ENCODE peak calls at places on chromosomes 7 and 10, in eight cellular contexts. G is AG09309, Q is keratinocyte, M is left lung, N is glutamatergic neuron, K is foreskin keratinocyte, T is cardiac muscle cell, Y is hepatocyte. C is an unnamed sample.

GRCh38 chr7:39754326-39755120 is 131.2 kb downstream of the RALA start:
- DNase-seq in G (no peak), Q (no peak), M (peak; percentile 79), N (no peak), K (peak; percentile 52), T (no peak), Y (peak; percentile 52), C (no peak)

GRCh38 chr7:38940774-38941173 is 31.8 kb upstream of the VPS41 start:
- DNase-seq in G (no peak), Q (peak; percentile 9), M (no peak), N (no peak), K (peak; percentile 68), T (no peak), Y (no peak), C (no peak)

GRCh38 chr10:48414778-48415177 is 108.3 kb downstream of the MAPK8 start:
- DNase-seq in G (peak; percentile 23), Q (no peak), M (no peak), N (no peak), K (peak; percentile 53), T (no peak), Y (no peak), C (no peak)

GRCh38 chr7:129501760-129502707 is at the start of gene SMKR1:
- DNase-seq in G (no peak), Q (no peak), M (peak; percentile 94), N (peak; percentile 75), K (no peak), T (peak; percentile 73), Y (peak; percentile 76), C (peak; percentile 97)

GRCh38 chr10:26391701-26392695 is 46.1 kb upstream of the APBB1IP start:
- DNase-seq in G (no peak), Q (no peak), M (peak; percentile 88), N (peak; percentile 25), K (no peak), T (no peak), Y (no peak), C (peak; percentile 24)

GRCh38 chr7:151664268-151664667 is 144.6 kb upstream of the RHEB start:
- DNase-seq in G (no peak), Q (no peak), M (no peak), N (no peak), K (no peak), T (peak; percentile 23), Y (no peak), C (no peak)

GRCh38 chr7:138975343-138976104 is 5.7 kb downstream of the KIAA1549 start:
- DNase-seq in G (no peak), Q (no peak), M (no peak), N (peak; percentile 53), K (no peak), T (peak; percentile 42), Y (no peak), C (no peak)

GRCh38 chr10:106722524-106722923 is 442.0 kb downstream of the SORCS1 start:
- DNase-seq in G (no peak), Q (no peak), M (no peak), N (no peak), K (no peak), T (no peak), Y (peak; percentile 34), C (no peak)

GRCh38 chr10:11386044-11386443 is 225.4 kb downstream of the USP6NL start:
- DNase-seq in G (no peak), Q (no peak), M (no peak), N (no peak), K (no peak), T (no peak), Y (no peak), C (no peak)

GRCh38 chr7:12069757-12070156 is 141.3 kb upstream of the TMEM106B start:
- DNase-seq in G (no peak), Q (no peak), M (no peak), N (no peak), K (no peak), T (no peak), Y (no peak), C (no peak)
- TF ChIP-seq CTCF in G (no peak), Q (no peak), M (no peak), N (no peak), K (peak; percentile 19), T (no peak), Y (no peak), C (no peak)

DNA sequence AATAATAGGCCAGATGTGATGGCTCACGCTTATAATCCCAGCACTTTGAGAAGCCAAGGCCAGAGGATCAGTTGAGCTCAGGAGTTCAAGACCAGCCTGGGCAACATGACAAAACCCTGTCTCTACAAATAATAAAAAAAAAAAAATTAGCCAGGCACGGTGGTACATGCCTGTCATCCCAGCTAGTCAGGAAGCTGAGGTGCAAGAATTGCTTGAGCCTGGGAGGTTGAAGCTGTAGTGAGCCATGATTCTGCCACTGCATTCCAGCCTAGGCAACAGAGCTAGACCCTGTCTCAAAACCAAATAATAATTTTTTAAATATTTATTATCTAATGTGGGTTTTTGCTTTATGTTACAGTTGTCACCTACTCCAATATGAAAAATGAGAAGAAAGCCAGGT is 178.9 kb downstream of the ADK start:
- DNase-seq in G (no peak), Q (no peak), M (no peak), N (no peak), K (peak; percentile 52), T (no peak), Y (no peak), C (no peak)
- TF ChIP-seq CTCF in G (no peak), Q (no peak), M (no peak), N (no peak), K (no peak), T (no peak), Y (no peak), C (no peak)

GRCh38 chr10:119616879-119617580 is 20.3 kb upstream of the TIAL1 start:
- DNase-seq in G (no peak), Q (no peak), M (no peak), N (peak; percentile 21), K (no peak), T (peak; percentile 19), Y (no peak), C (no peak)
- TF ChIP-seq CTCF in G (peak; percentile 55), Q (peak; percentile 43), M (no peak), N (no peak), K (peak; percentile 46), T (peak; percentile 64), Y (no peak), C (no peak)

DNA sequence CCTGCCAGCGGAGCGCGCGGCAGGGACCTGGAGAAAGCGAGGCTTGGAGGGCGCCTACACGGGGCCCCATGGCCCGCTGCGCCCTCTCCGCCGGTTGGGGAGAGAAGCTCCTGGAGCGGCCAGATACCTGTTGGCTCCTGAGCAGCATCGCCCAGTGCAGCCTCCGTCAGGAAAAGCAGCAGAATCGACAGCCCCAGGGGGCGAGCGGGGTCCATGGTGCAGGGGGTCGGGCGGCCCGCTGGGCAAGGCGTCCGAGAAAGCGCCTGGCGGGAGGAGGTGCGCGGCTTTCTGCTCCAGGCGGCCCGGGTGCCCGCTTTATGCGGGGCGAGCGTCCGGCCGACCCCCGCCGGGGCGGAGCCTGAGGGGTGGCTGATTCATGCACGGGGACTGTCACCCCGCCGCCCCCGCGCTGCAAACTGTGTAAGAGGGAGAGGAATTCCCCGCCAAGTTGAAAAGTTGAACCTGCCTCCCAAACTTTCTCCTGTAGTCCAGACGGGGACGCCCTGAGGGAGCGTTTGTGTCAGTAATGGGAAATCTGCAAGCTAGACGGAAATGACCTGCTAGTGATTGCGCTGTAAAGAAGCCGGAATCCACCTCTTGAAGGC is at the start of gene TFPI2:
- DNase-seq in G (no peak), Q (no peak), M (peak; percentile 81), N (peak; percentile 43), K (peak; percentile 82), T (peak; percentile 58), Y (peak; percentile 67), C (peak; percentile 24)
- TF ChIP-seq CTCF in G (peak; percentile 15), Q (peak; percentile 39), M (no peak), N (no peak), K (peak; percentile 43), T (peak; percentile 24), Y (peak; percentile 4), C (no peak)

DNA sequence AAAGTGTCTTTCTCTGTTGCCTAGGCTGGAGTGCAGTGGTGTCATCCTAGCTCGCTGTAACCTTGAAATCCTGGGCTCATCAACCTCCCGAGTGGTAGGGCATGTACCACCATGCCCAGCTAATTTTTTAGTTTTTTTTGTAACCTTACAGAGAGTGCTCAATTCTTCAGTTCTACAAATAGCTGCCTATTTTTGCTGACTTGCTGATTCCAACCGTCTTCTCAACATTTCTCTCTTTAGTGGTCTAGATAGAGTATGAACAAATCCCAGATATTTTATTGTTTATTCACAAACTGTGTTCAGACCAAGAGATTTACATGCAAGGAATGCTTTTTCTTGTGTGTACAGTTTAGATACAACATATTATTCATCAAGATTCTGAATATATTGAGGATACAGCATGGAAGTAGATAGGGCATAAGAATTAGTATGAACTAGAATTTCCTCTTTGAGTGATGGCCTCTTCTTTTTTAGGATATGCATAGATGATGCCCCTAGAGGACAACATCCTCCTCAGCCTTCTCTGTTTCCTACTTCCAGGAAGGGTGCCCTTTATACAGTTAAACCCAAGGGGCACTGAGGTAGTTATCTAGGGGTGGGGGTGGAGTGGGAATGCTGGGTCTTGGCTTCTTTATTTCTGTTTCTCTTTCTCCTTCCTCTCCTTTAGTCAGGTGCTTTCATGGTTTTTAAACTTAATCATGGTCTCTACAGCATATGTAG is 26.0 kb downstream of the PRPF18 start:
- DNase-seq in G (no peak), Q (no peak), M (no peak), N (no peak), K (no peak), T (no peak), Y (no peak), C (no peak)
- TF ChIP-seq CTCF in G (no peak), Q (no peak), M (no peak), N (no peak), K (no peak), T (no peak), Y (no peak), C (no peak)

GRCh38 chr10:104452977-104453376 is 99.3 kb downstream of the CFAP58 start:
- DNase-seq in G (no peak), Q (no peak), M (no peak), N (no peak), K (no peak), T (no peak), Y (no peak), C (no peak)

DNA sequence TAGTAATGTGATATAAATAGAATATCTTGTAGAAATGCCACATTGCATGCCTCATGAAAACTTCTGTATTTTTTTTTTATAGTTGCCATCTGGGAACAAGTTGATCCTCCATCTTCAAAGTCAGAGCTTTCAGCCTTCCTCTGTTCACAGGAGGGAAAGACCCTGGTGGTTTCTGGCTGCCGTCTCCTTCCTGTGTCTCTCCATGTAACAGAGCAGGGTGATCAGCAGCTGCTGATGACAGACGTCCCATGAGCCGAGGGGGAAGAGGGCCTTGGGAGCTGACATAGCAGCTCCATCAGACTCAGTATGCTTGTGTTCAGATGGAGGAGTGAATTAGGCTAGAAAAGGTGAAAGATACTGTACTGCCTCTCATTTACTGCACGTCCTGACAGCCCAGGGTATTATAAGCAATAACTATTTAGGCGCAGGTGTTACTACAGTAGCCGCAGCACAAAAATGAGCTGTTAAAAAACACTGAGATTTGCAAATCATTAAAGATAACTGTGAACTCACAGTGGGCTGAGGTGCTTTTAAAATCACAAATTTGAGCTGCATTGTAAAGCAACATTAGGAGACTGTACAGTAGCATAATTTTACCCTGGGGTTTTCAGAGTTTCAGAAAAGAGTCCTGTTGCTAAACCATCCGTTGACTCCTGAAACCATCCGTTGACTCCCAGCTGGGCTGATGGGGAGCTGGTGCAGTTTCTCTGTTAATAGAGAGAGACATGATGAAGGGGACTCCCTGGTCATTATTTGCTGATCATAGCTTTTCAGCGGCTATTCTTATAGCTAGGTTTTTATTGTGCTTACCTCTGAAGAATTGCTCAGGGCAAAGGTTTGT is 103.4 kb downstream of the CFAP58 start:
- DNase-seq in G (no peak), Q (no peak), M (no peak), N (peak; percentile 47), K (no peak), T (peak; percentile 48), Y (no peak), C (no peak)
- TF ChIP-seq CTCF in G (no peak), Q (no peak), M (no peak), N (no peak), K (no peak), T (no peak), Y (no peak), C (no peak)

GRCh38 chr10:29604291-29604825 is 30.4 kb downstream of the SVIL start:
- DNase-seq in G (no peak), Q (no peak), M (no peak), N (no peak), K (no peak), T (no peak), Y (no peak), C (no peak)
- TF ChIP-seq CTCF in G (no peak), Q (no peak), M (no peak), N (no peak), K (no peak), T (no peak), Y (no peak), C (no peak)